ENCODE peak calls at places on chromosome 3, in six cellular contexts. N is GM12878, X is HepG2, R is A549, T is endothelial cell of umbilical vein, L is K562. M is an unnamed sample.

GRCh38 chr3:54358969-54359648 is 236.8 kb downstream of the CACNA2D3 start:
- DNase-seq in N (no peak), T (no peak), X (no peak), R (no peak), L (no peak), M (no peak)

GRCh38 chr3:194675081-194675640 is 3.2 kb upstream of the LSG1 start:
- DNase-seq in N (no peak), X (no peak), R (no peak), L (no peak), T (no peak), M (no peak)

GRCh38 chr3:158434412-158435038 is 136.5 kb upstream of the MLF1 start:
- DNase-seq in N (peak; percentile 40), R (peak; percentile 72), T (peak; percentile 77), X (peak; percentile 78), L (peak; percentile 30), M (peak; percentile 68)

GRCh38 chr3:30620402-30621360 is 14.3 kb downstream of the TGFBR2 start:
- DNase-seq in N (no peak), R (no peak), L (no peak), T (no peak), X (no peak), M (no peak)

GRCh38 chr3:35537265-35537664 is 102.1 kb upstream of the ARPP21 start:
- DNase-seq in N (no peak), T (no peak), X (no peak), R (peak; percentile 2), L (no peak), M (no peak)

GRCh38 chr3:100708644-100708988 is 678 bp upstream of the TFG start:
- DNase-seq in R (peak; percentile 18), T (peak; percentile 7), X (peak; percentile 3), L (no peak), N (no peak), M (no peak)

GRCh38 chr3:146640955-146641867 is 36.1 kb upstream of the PLSCR5 start:
- DNase-seq in T (peak; percentile 69), L (peak; percentile 23), X (peak; percentile 56), N (no peak), R (peak; percentile 61), M (peak; percentile 56)

GRCh38 chr3:124512881-124513609 is 217.2 kb upstream of the UMPS start:
- DNase-seq in N (no peak), T (no peak), X (peak; percentile 61), L (peak; percentile 63), R (peak; percentile 41), M (no peak)

GRCh38 chr3:106206165-106206564 is 337.4 kb upstream of the CBLB start:
- DNase-seq in N (peak; percentile 28), R (no peak), X (no peak), T (peak; percentile 83), L (no peak), M (no peak)

GRCh38 chr3:72673011-72673771 is 175.1 kb downstream of the SHQ1 start:
- DNase-seq in N (no peak), R (no peak), X (no peak), L (no peak), T (no peak), M (no peak)

GRCh38 chr3:171465768-171466167 is 5.6 kb upstream of the TNIK start:
- DNase-seq in T (no peak), L (no peak), R (no peak), N (no peak), X (no peak), M (peak; percentile 44)

GRCh38 chr3:140097874-140098273 is 162.9 kb downstream of the CLSTN2 start:
- DNase-seq in N (no peak), T (no peak), R (no peak), X (no peak), L (no peak), M (no peak)

GRCh38 chr3:117874028-117874765 is 1160.4 kb downstream of the IGSF11 start:
- DNase-seq in R (no peak), X (no peak), L (no peak), T (peak; percentile 49), N (no peak), M (no peak)

GRCh38 chr3:184965639-184966430 is 153.9 kb downstream of the VPS8 start:
- DNase-seq in N (no peak), R (no peak), L (no peak), X (no peak), T (no peak), M (no peak)

GRCh38 chr3:171213178-171213577 is 186.7 kb upstream of the SLC2A2 start:
- DNase-seq in R (no peak), X (no peak), N (no peak), L (no peak), T (no peak), M (no peak)

DNA sequence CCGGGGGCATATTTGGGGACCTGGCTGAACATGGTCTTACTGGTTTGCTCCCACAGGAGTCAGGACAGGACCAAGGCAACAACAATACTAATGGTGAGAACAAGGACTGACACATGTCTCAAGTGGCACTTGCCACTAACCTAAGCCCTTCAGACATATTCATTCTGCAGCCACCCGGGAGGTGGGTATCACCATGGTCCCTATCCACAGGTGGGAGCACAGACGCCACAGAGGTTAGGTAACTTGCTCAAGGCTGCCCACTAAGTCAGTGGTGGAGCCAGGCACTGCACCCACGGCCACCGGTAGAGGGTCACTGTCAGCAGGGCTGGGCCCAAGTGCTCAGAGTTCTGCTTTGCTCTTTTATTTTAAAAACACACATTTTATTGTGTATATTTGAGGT is 29.8 kb upstream of the SLC41A3 start:
- DNase-seq in X (no peak), T (no peak), R (peak; percentile 6), N (no peak), L (peak; percentile 23), M (no peak)
- TF ChIP-seq CTCF in X (peak; percentile 27), T (peak; percentile 40), R (no peak), N (peak; percentile 40), L (peak; percentile 50), M (no peak)

DNA sequence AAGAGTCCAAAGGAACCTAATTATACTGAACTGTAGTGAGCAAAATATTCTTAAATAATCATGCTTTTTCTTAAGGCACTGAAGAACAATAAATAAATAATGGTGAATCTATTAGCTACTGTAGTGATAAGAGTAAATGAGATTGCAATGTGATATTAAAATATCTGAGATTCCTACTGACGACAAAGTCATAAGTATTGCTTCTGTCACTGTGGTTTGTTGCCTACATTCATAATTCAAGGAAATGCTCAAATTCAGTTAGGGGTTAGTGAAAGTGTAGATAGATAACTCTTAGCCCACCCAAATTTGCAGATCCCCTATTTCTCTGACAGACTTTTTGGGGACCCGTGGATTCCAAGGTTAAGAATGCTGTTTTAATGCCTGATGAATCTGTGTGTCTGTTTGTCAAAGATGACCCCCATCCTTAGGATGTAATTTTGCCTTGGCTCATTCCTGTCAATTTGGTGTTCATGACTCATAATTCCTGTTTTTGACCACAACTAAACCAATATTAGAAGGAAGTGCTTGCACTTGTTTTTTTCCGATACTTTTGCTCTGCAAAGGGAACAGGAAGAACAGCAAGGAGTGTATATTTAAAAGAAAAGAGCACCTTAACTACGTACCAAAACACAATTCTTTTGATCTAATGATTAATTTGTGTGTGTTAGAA is 86.7 kb downstream of the MAGI1 start:
- DNase-seq in L (no peak), X (peak; percentile 74), R (no peak), N (no peak), T (peak; percentile 81), M (peak; percentile 13)
- TF ChIP-seq MYC in L (no peak), X (no peak), R (no peak), N (no peak), T (no peak), M (no peak)

GRCh38 chr3:126131881-126132750 is 48.2 kb upstream of the SLC41A3 start:
- DNase-seq in N (no peak), L (no peak), R (no peak), X (no peak), T (no peak), M (no peak)

GRCh38 chr3:126130081-126130855 is 46.3 kb upstream of the SLC41A3 start:
- DNase-seq in X (no peak), R (no peak), L (no peak), N (no peak), T (no peak), M (no peak)

GRCh38 chr3:126129408-126129891 is 45.5 kb upstream of the SLC41A3 start:
- DNase-seq in T (peak; percentile 90), L (no peak), X (no peak), R (no peak), N (no peak), M (no peak)

GRCh38 chr3:126132751-126133511 is 47.5 kb downstream of the ALDH1L1 start:
- DNase-seq in N (no peak), X (no peak), L (no peak), R (peak; percentile 9), T (no peak), M (no peak)

DNA sequence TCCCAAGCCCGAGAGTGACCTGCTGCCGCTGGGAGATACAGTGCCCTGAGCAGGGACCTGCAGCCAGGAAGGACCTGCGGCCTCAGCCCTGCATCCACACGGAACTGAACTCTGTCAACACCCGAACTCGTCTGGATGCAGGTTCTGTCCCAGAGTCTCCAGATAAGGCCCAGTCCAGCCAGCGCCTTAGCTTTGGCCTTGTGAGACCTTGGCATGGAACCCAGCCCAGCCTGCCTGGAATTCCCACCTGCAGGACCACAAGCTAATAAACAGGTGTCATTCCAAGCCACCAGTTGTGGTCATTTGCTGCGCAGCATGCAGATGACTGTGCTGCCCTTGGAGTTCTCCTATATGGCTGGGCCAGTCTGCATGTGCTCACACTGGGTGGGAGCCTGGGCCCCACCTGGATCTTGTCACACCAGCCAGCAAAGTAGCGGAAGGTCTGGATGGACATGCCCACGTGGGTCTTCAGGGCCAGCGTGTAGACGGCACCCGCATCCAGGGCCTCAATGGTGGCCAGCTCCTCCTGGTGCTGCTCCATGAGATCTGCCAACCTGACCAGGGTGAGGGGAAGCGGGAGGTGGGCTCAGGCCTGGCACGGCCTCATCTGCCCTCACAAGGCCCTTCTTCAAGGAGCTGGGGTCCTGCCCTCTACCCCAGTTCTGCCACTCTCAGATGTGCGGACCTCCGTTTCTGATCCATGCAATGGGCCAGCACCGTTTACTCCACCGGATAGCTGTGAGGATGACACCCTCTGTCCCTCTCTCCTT is 47.2 kb upstream of the SLC41A3 start:
- DNase-seq in X (no peak), L (no peak), R (no peak), N (no peak), T (no peak), M (no peak)
- TF ChIP-seq CTCF in X (no peak), L (no peak), R (no peak), N (no peak), T (no peak), M (no peak)

GRCh38 chr3:134659391-134660045 is 8.7 kb upstream of the KY start:
- DNase-seq in L (no peak), T (no peak), N (no peak), R (no peak), X (no peak), M (peak; percentile 20)

GRCh38 chr3:134656211-134656800 is 5.5 kb upstream of the KY start:
- DNase-seq in N (no peak), X (no peak), R (no peak), T (no peak), L (no peak), M (no peak)

GRCh38 chr3:134663646-134664456 is 13.0 kb upstream of the KY start:
- DNase-seq in N (no peak), R (no peak), L (no peak), X (no peak), T (no peak), M (no peak)

GRCh38 chr3:134658555-134658954 is 7.7 kb upstream of the KY start:
- DNase-seq in X (no peak), N (no peak), T (no peak), R (no peak), L (no peak), M (no peak)

DNA sequence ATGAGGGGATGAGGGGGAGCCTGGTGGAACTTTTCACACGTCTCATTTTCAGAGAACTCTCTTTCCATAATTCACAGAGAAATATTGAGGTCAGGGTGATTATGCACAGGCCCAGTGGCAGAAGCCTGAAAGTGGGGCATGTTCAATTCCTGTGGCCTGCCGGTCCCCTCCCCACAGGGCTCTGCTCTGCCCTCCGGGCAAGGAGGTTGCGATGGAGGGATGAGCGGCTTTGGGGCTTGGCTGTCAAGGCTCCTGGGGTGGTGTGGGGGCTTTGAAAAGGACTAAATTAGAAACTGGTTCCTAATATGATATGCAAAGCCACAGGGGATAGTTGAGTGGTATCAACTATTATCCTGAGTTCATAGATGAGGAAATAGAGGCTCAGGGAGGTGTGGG is 9.2 kb upstream of the KY start:
- DNase-seq in R (no peak), L (no peak), X (no peak), N (no peak), T (no peak), M (no peak)
- TF ChIP-seq MYC in R (no peak), L (no peak), X (no peak), N (no peak), T (no peak), M (no peak)